ENCODE peak calls at places on chromosomes 13 and 19, in ten cellular contexts. One of them, this sample, is unnamed.

GRCh38 chr13:59494560-59494970 is 669.2 kb downstream of the DIAPH3 start:
- DNase-seq in activated T-helper 1 cell treated with anti-CD3 and anti-CD28 coated beads, Interleukin-12 subunit alpha, Interleukin-12 subunit beta, Interleukin-2, Interleukin-4 antibody, amounts not matched to agents 30 ng/mL and 10 ng/mL and 1 ng/mL, durations not matched to agents 14 hours and 24 hours and 36 hours: no peak
- DNase-seq in mesendoderm: no peak
- DNase-seq in germinal center: no peak
- DNase-seq in stimulated activated CD4-positive, alpha-beta T cell treated with anti-CD3 and anti-CD28 coated beads, Interleukin-2, amount 100 ng/mL, for 48 hours: no peak
- DNase-seq in fibroblast of the conjunctiva: peak; percentile 74
- DNase-seq in stimulated activated CD8-positive, alpha-beta memory T cell treated with anti-CD3 and anti-CD28 coated beads, Interleukin-2, amount 100 ng/mL, for 1 hour: no peak
- DNase-seq in left lung: no peak
- DNase-seq in brain microvascular endothelial cell: peak; percentile 77
- DNase-seq in AG04449: peak; percentile 33
- DNase-seq in this sample: peak; percentile 53

GRCh38 chr13:32504876-32505275 is 33.7 kb downstream of the N4BP2L2 start:
- DNase-seq in activated T-helper 1 cell treated with anti-CD3 and anti-CD28 coated beads, Interleukin-12 subunit alpha, Interleukin-12 subunit beta, Interleukin-2, Interleukin-4 antibody, amounts not matched to agents 30 ng/mL and 10 ng/mL and 1 ng/mL, durations not matched to agents 14 hours and 24 hours and 36 hours: no peak
- DNase-seq in fibroblast of the conjunctiva: no peak
- DNase-seq in brain microvascular endothelial cell: no peak
- DNase-seq in germinal center: no peak
- DNase-seq in left lung: no peak
- DNase-seq in AG04449: no peak
- DNase-seq in stimulated activated CD4-positive, alpha-beta T cell treated with anti-CD3 and anti-CD28 coated beads, Interleukin-2, amount 100 ng/mL, for 48 hours: no peak
- DNase-seq in stimulated activated CD8-positive, alpha-beta memory T cell treated with anti-CD3 and anti-CD28 coated beads, Interleukin-2, amount 100 ng/mL, for 1 hour: no peak
- DNase-seq in mesendoderm: no peak
- DNase-seq in this sample: no peak

GRCh38 chr19:33731886-33732285 is 64.8 kb upstream of the KCTD15 start:
- DNase-seq in mesendoderm: no peak
- DNase-seq in left lung: no peak
- DNase-seq in germinal center: no peak
- DNase-seq in AG04449: no peak
- DNase-seq in stimulated activated CD8-positive, alpha-beta memory T cell treated with anti-CD3 and anti-CD28 coated beads, Interleukin-2, amount 100 ng/mL, for 1 hour: no peak
- DNase-seq in activated T-helper 1 cell treated with anti-CD3 and anti-CD28 coated beads, Interleukin-12 subunit alpha, Interleukin-12 subunit beta, Interleukin-2, Interleukin-4 antibody, amounts not matched to agents 30 ng/mL and 10 ng/mL and 1 ng/mL, durations not matched to agents 14 hours and 24 hours and 36 hours: no peak
- DNase-seq in fibroblast of the conjunctiva: no peak
- DNase-seq in stimulated activated CD4-positive, alpha-beta T cell treated with anti-CD3 and anti-CD28 coated beads, Interleukin-2, amount 100 ng/mL, for 48 hours: no peak
- DNase-seq in brain microvascular endothelial cell: no peak
- DNase-seq in this sample: no peak

GRCh38 chr13:86569974-86570373 is 770.8 kb upstream of the SLITRK6 start:
- DNase-seq in brain microvascular endothelial cell: no peak
- DNase-seq in AG04449: no peak
- DNase-seq in stimulated activated CD8-positive, alpha-beta memory T cell treated with anti-CD3 and anti-CD28 coated beads, Interleukin-2, amount 100 ng/mL, for 1 hour: no peak
- DNase-seq in germinal center: no peak
- DNase-seq in left lung: no peak
- DNase-seq in mesendoderm: no peak
- DNase-seq in fibroblast of the conjunctiva: no peak
- DNase-seq in stimulated activated CD4-positive, alpha-beta T cell treated with anti-CD3 and anti-CD28 coated beads, Interleukin-2, amount 100 ng/mL, for 48 hours: no peak
- DNase-seq in activated T-helper 1 cell treated with anti-CD3 and anti-CD28 coated beads, Interleukin-12 subunit alpha, Interleukin-12 subunit beta, Interleukin-2, Interleukin-4 antibody, amounts not matched to agents 30 ng/mL and 10 ng/mL and 1 ng/mL, durations not matched to agents 14 hours and 24 hours and 36 hours: no peak
- DNase-seq in this sample: no peak

GRCh38 chr19:18649371-18650047 is 12.7 kb downstream of the KLHL26 start:
- DNase-seq in activated T-helper 1 cell treated with anti-CD3 and anti-CD28 coated beads, Interleukin-12 subunit alpha, Interleukin-12 subunit beta, Interleukin-2, Interleukin-4 antibody, amounts not matched to agents 30 ng/mL and 10 ng/mL and 1 ng/mL, durations not matched to agents 14 hours and 24 hours and 36 hours: no peak
- DNase-seq in stimulated activated CD4-positive, alpha-beta T cell treated with anti-CD3 and anti-CD28 coated beads, Interleukin-2, amount 100 ng/mL, for 48 hours: no peak
- DNase-seq in fibroblast of the conjunctiva: no peak
- DNase-seq in mesendoderm: no peak
- DNase-seq in brain microvascular endothelial cell: peak; percentile 51
- DNase-seq in stimulated activated CD8-positive, alpha-beta memory T cell treated with anti-CD3 and anti-CD28 coated beads, Interleukin-2, amount 100 ng/mL, for 1 hour: no peak
- DNase-seq in germinal center: no peak
- DNase-seq in AG04449: no peak
- DNase-seq in left lung: peak; percentile 87
- DNase-seq in this sample: peak; percentile 21

GRCh38 chr13:111531505-111531904 is 211.1 kb downstream of the TEX29 start:
- DNase-seq in left lung: no peak
- DNase-seq in activated T-helper 1 cell treated with anti-CD3 and anti-CD28 coated beads, Interleukin-12 subunit alpha, Interleukin-12 subunit beta, Interleukin-2, Interleukin-4 antibody, amounts not matched to agents 30 ng/mL and 10 ng/mL and 1 ng/mL, durations not matched to agents 14 hours and 24 hours and 36 hours: no peak
- DNase-seq in mesendoderm: no peak
- DNase-seq in AG04449: no peak
- DNase-seq in fibroblast of the conjunctiva: peak; percentile 0
- DNase-seq in brain microvascular endothelial cell: peak; percentile 10
- DNase-seq in stimulated activated CD4-positive, alpha-beta T cell treated with anti-CD3 and anti-CD28 coated beads, Interleukin-2, amount 100 ng/mL, for 48 hours: no peak
- DNase-seq in stimulated activated CD8-positive, alpha-beta memory T cell treated with anti-CD3 and anti-CD28 coated beads, Interleukin-2, amount 100 ng/mL, for 1 hour: no peak
- DNase-seq in germinal center: no peak
- DNase-seq in this sample: peak; percentile 1

GRCh38 chr13:22428188-22428828 is 752.5 kb upstream of the SGCG start:
- DNase-seq in fibroblast of the conjunctiva: no peak
- DNase-seq in mesendoderm: peak; percentile 63
- DNase-seq in stimulated activated CD8-positive, alpha-beta memory T cell treated with anti-CD3 and anti-CD28 coated beads, Interleukin-2, amount 100 ng/mL, for 1 hour: no peak
- DNase-seq in stimulated activated CD4-positive, alpha-beta T cell treated with anti-CD3 and anti-CD28 coated beads, Interleukin-2, amount 100 ng/mL, for 48 hours: no peak
- DNase-seq in AG04449: no peak
- DNase-seq in brain microvascular endothelial cell: no peak
- DNase-seq in germinal center: no peak
- DNase-seq in activated T-helper 1 cell treated with anti-CD3 and anti-CD28 coated beads, Interleukin-12 subunit alpha, Interleukin-12 subunit beta, Interleukin-2, Interleukin-4 antibody, amounts not matched to agents 30 ng/mL and 10 ng/mL and 1 ng/mL, durations not matched to agents 14 hours and 24 hours and 36 hours: no peak
- DNase-seq in left lung: no peak
- DNase-seq in this sample: peak; percentile 5

GRCh38 chr19:45103200-45103624 is 10.2 kb downstream of the PPP1R37 start:
- DNase-seq in fibroblast of the conjunctiva: no peak
- DNase-seq in brain microvascular endothelial cell: no peak
- DNase-seq in activated T-helper 1 cell treated with anti-CD3 and anti-CD28 coated beads, Interleukin-12 subunit alpha, Interleukin-12 subunit beta, Interleukin-2, Interleukin-4 antibody, amounts not matched to agents 30 ng/mL and 10 ng/mL and 1 ng/mL, durations not matched to agents 14 hours and 24 hours and 36 hours: no peak
- DNase-seq in AG04449: no peak
- DNase-seq in left lung: no peak
- DNase-seq in stimulated activated CD4-positive, alpha-beta T cell treated with anti-CD3 and anti-CD28 coated beads, Interleukin-2, amount 100 ng/mL, for 48 hours: no peak
- DNase-seq in germinal center: peak; percentile 45
- DNase-seq in stimulated activated CD8-positive, alpha-beta memory T cell treated with anti-CD3 and anti-CD28 coated beads, Interleukin-2, amount 100 ng/mL, for 1 hour: no peak
- DNase-seq in mesendoderm: no peak
- DNase-seq in this sample: no peak

GRCh38 chr13:58855283-58855682 is 1223.7 kb downstream of the PCDH17 start:
- DNase-seq in stimulated activated CD4-positive, alpha-beta T cell treated with anti-CD3 and anti-CD28 coated beads, Interleukin-2, amount 100 ng/mL, for 48 hours: no peak
- DNase-seq in mesendoderm: peak; percentile 20
- DNase-seq in stimulated activated CD8-positive, alpha-beta memory T cell treated with anti-CD3 and anti-CD28 coated beads, Interleukin-2, amount 100 ng/mL, for 1 hour: no peak
- DNase-seq in AG04449: no peak
- DNase-seq in activated T-helper 1 cell treated with anti-CD3 and anti-CD28 coated beads, Interleukin-12 subunit alpha, Interleukin-12 subunit beta, Interleukin-2, Interleukin-4 antibody, amounts not matched to agents 30 ng/mL and 10 ng/mL and 1 ng/mL, durations not matched to agents 14 hours and 24 hours and 36 hours: no peak
- DNase-seq in germinal center: no peak
- DNase-seq in left lung: no peak
- DNase-seq in fibroblast of the conjunctiva: no peak
- DNase-seq in brain microvascular endothelial cell: peak; percentile 17
- DNase-seq in this sample: no peak

GRCh38 chr13:98927954-98928927 is 49.6 kb downstream of the DOCK9 start:
- DNase-seq in fibroblast of the conjunctiva: peak; percentile 90
- DNase-seq in AG04449: no peak
- DNase-seq in stimulated activated CD4-positive, alpha-beta T cell treated with anti-CD3 and anti-CD28 coated beads, Interleukin-2, amount 100 ng/mL, for 48 hours: no peak
- DNase-seq in activated T-helper 1 cell treated with anti-CD3 and anti-CD28 coated beads, Interleukin-12 subunit alpha, Interleukin-12 subunit beta, Interleukin-2, Interleukin-4 antibody, amounts not matched to agents 30 ng/mL and 10 ng/mL and 1 ng/mL, durations not matched to agents 14 hours and 24 hours and 36 hours: no peak
- DNase-seq in left lung: no peak
- DNase-seq in germinal center: no peak
- DNase-seq in brain microvascular endothelial cell: peak; percentile 30
- DNase-seq in mesendoderm: peak; percentile 91
- DNase-seq in stimulated activated CD8-positive, alpha-beta memory T cell treated with anti-CD3 and anti-CD28 coated beads, Interleukin-2, amount 100 ng/mL, for 1 hour: no peak
- DNase-seq in this sample: peak; percentile 92

GRCh38 chr13:85665286-85665685 is 133.9 kb downstream of the SLITRK6 start:
- DNase-seq in germinal center: no peak
- DNase-seq in fibroblast of the conjunctiva: no peak
- DNase-seq in stimulated activated CD8-positive, alpha-beta memory T cell treated with anti-CD3 and anti-CD28 coated beads, Interleukin-2, amount 100 ng/mL, for 1 hour: no peak
- DNase-seq in mesendoderm: peak; percentile 13
- DNase-seq in activated T-helper 1 cell treated with anti-CD3 and anti-CD28 coated beads, Interleukin-12 subunit alpha, Interleukin-12 subunit beta, Interleukin-2, Interleukin-4 antibody, amounts not matched to agents 30 ng/mL and 10 ng/mL and 1 ng/mL, durations not matched to agents 14 hours and 24 hours and 36 hours: no peak
- DNase-seq in left lung: no peak
- DNase-seq in AG04449: no peak
- DNase-seq in stimulated activated CD4-positive, alpha-beta T cell treated with anti-CD3 and anti-CD28 coated beads, Interleukin-2, amount 100 ng/mL, for 48 hours: no peak
- DNase-seq in brain microvascular endothelial cell: peak; percentile 6
- DNase-seq in this sample: peak; percentile 18

GRCh38 chr13:110338441-110339101 is 31.5 kb downstream of the COL4A2 start:
- DNase-seq in mesendoderm: peak; percentile 66
- DNase-seq in activated T-helper 1 cell treated with anti-CD3 and anti-CD28 coated beads, Interleukin-12 subunit alpha, Interleukin-12 subunit beta, Interleukin-2, Interleukin-4 antibody, amounts not matched to agents 30 ng/mL and 10 ng/mL and 1 ng/mL, durations not matched to agents 14 hours and 24 hours and 36 hours: no peak
- DNase-seq in left lung: no peak
- DNase-seq in fibroblast of the conjunctiva: peak; percentile 36
- DNase-seq in AG04449: peak; percentile 91
- DNase-seq in stimulated activated CD4-positive, alpha-beta T cell treated with anti-CD3 and anti-CD28 coated beads, Interleukin-2, amount 100 ng/mL, for 48 hours: no peak
- DNase-seq in germinal center: no peak
- DNase-seq in brain microvascular endothelial cell: peak; percentile 85
- DNase-seq in stimulated activated CD8-positive, alpha-beta memory T cell treated with anti-CD3 and anti-CD28 coated beads, Interleukin-2, amount 100 ng/mL, for 1 hour: no peak
- DNase-seq in this sample: no peak

GRCh38 chr13:41916173-41916954 is 44.5 kb downstream of the VWA8 start:
- DNase-seq in activated T-helper 1 cell treated with anti-CD3 and anti-CD28 coated beads, Interleukin-12 subunit alpha, Interleukin-12 subunit beta, Interleukin-2, Interleukin-4 antibody, amounts not matched to agents 30 ng/mL and 10 ng/mL and 1 ng/mL, durations not matched to agents 14 hours and 24 hours and 36 hours: no peak
- DNase-seq in stimulated activated CD8-positive, alpha-beta memory T cell treated with anti-CD3 and anti-CD28 coated beads, Interleukin-2, amount 100 ng/mL, for 1 hour: no peak
- DNase-seq in left lung: no peak
- DNase-seq in AG04449: peak; percentile 83
- DNase-seq in fibroblast of the conjunctiva: peak; percentile 85
- DNase-seq in brain microvascular endothelial cell: peak; percentile 65
- DNase-seq in germinal center: peak; percentile 44
- DNase-seq in mesendoderm: no peak
- DNase-seq in stimulated activated CD4-positive, alpha-beta T cell treated with anti-CD3 and anti-CD28 coated beads, Interleukin-2, amount 100 ng/mL, for 48 hours: no peak
- DNase-seq in this sample: peak; percentile 68